ENCODE peak calls at places on chromosomes 7 and 10, in seven cellular contexts. V, E, K, S, P, M and O are unnamed samples.

GRCh38 chr10:119370046-119370770 is 162.8 kb downstream of the GRK5 start:
- DNase-seq in E (no peak), V (peak; percentile 30), M (no peak), P (peak; percentile 75), S (peak; percentile 90), K (no peak), O (peak; percentile 61)

GRCh38 chr10:71981024-71981867 is 17.1 kb downstream of the CHST3 start:
- DNase-seq in V (no peak), K (no peak), P (no peak), E (peak; percentile 38), M (peak; percentile 56), S (no peak), O (peak; percentile 36)

GRCh38 chr10:129993621-129994020 is 29.5 kb upstream of the EBF3 start:
- DNase-seq in P (no peak), S (peak; percentile 56), V (no peak), K (no peak), M (no peak), E (no peak), O (no peak)

GRCh38 chr7:1463685-1464223 is 4.5 kb upstream of the MICALL2 start:
- DNase-seq in E (no peak), P (no peak), V (peak; percentile 40), M (no peak), K (no peak), S (no peak), O (no peak)

GRCh38 chr7:76047305-76047810 is 442 bp downstream of the STYXL1 start:
- DNase-seq in S (no peak), V (peak; percentile 11), K (no peak), E (no peak), P (no peak), M (no peak), O (peak; percentile 16)

GRCh38 chr10:16867556-16867955 is 50.3 kb upstream of the RSU1 start:
- DNase-seq in M (no peak), S (peak; percentile 69), V (no peak), K (no peak), P (no peak), E (no peak), O (peak; percentile 55)

GRCh38 chr10:71475243-71475871 is 78.6 kb downstream of the CDH23 start:
- DNase-seq in V (no peak), S (no peak), K (no peak), E (peak; percentile 53), P (no peak), M (no peak), O (no peak)

GRCh38 chr10:72889391-72889831 is 4.1 kb upstream of the OIT3 start:
- DNase-seq in M (no peak), P (no peak), E (no peak), K (no peak), V (no peak), S (peak; percentile 49), O (peak; percentile 65)

GRCh38 chr10:42150428-42151061 is 487.8 kb downstream of the ZNF33B start:
- DNase-seq in K (no peak), V (no peak), P (no peak), E (no peak), M (no peak), S (no peak), O (no peak)

GRCh38 chr10:5895804-5896203 is 5.8 kb downstream of the FBH1 start:
- DNase-seq in P (no peak), V (no peak), K (no peak), M (no peak), S (no peak), E (no peak), O (no peak)

GRCh38 chr10:7529638-7530037 is 118.8 kb upstream of the SFMBT2 start:
- DNase-seq in S (no peak), K (no peak), P (no peak), V (peak; percentile 49), M (no peak), E (no peak), O (peak; percentile 31)

GRCh38 chr10:57964371-57964770 is 303.3 kb downstream of the IPMK start:
- DNase-seq in S (peak; percentile 74), M (no peak), V (no peak), K (no peak), E (no peak), P (no peak), O (peak; percentile 42)

GRCh38 chr7:28411876-28412662 is at the start of gene CREB5:
- DNase-seq in V (no peak), K (no peak), M (no peak), E (no peak), P (no peak), S (peak; percentile 42), O (peak; percentile 35)

GRCh38 chr7:29289156-29290021 is 94.8 kb downstream of the CHN2 start:
- DNase-seq in S (no peak), E (no peak), M (no peak), V (no peak), K (no peak), P (peak; percentile 67), O (peak; percentile 58)